ENCODE peak calls at places on chromosomes 6 and 20, in six cellular contexts. One of them, this sample, is unnamed.

GRCh38 chr20:4006640-4007039 is 8.7 kb downstream of the RNF24 start:
- DNase-seq in HCT116: no peak
- DNase-seq in left lung: no peak
- DNase-seq in aorta: peak; percentile 83
- DNase-seq in SJSA1: no peak
- DNase-seq in H1: no peak
- DNase-seq in this sample: peak; percentile 92

GRCh38 chr6:33704215-33704817 is 7.2 kb downstream of the UQCC2 start:
- DNase-seq in HCT116: no peak
- DNase-seq in left lung: no peak
- DNase-seq in aorta: no peak
- DNase-seq in SJSA1: no peak
- DNase-seq in H1: no peak
- DNase-seq in this sample: no peak

GRCh38 chr6:135383766-135384165 is 113.8 kb downstream of the AHI1 start:
- DNase-seq in HCT116: no peak
- DNase-seq in left lung: no peak
- DNase-seq in aorta: no peak
- DNase-seq in SJSA1: no peak
- DNase-seq in H1: no peak
- DNase-seq in this sample: no peak

GRCh38 chr20:25314497-25315417 is 66.9 kb downstream of the PYGB start:
- DNase-seq in HCT116: no peak
- DNase-seq in left lung: peak; percentile 62
- DNase-seq in aorta: peak; percentile 39
- DNase-seq in SJSA1: no peak
- DNase-seq in H1: no peak
- DNase-seq in this sample: no peak

GRCh38 chr6:46465294-46466165 is 25.7 kb downstream of the RCAN2 start:
- DNase-seq in HCT116: no peak
- DNase-seq in left lung: peak; percentile 37
- DNase-seq in aorta: no peak
- DNase-seq in SJSA1: peak; percentile 23
- DNase-seq in H1: no peak
- DNase-seq in this sample: no peak

GRCh38 chr6:11918021-11918738 is 93.9 kb upstream of the HIVEP1 start:
- DNase-seq in HCT116: no peak
- DNase-seq in left lung: no peak
- DNase-seq in aorta: no peak
- DNase-seq in SJSA1: peak; percentile 48
- DNase-seq in H1: no peak
- DNase-seq in this sample: no peak

GRCh38 chr6:147675281-147675680 is 166.8 kb downstream of the SAMD5 start:
- DNase-seq in HCT116: no peak
- DNase-seq in left lung: no peak
- DNase-seq in aorta: no peak
- DNase-seq in SJSA1: no peak
- DNase-seq in H1: no peak
- DNase-seq in this sample: no peak

GRCh38 chr6:166949533-166950442 is 6.6 kb downstream of the RNASET2 start:
- DNase-seq in HCT116: no peak
- DNase-seq in left lung: no peak
- DNase-seq in aorta: no peak
- DNase-seq in SJSA1: no peak
- DNase-seq in H1: no peak
- DNase-seq in this sample: no peak

GRCh38 chr6:151905854-151906253 is 98.4 kb downstream of the ESR1 start:
- DNase-seq in HCT116: no peak
- DNase-seq in left lung: no peak
- DNase-seq in aorta: no peak
- DNase-seq in SJSA1: no peak
- DNase-seq in H1: no peak
- DNase-seq in this sample: no peak

GRCh38 chr6:311679-312220 is 19.5 kb downstream of the DUSP22 start:
- DNase-seq in HCT116: no peak
- DNase-seq in left lung: no peak
- DNase-seq in aorta: no peak
- DNase-seq in SJSA1: no peak
- DNase-seq in H1: no peak
- DNase-seq in this sample: no peak

GRCh38 chr20:55488593-55488992 is 516.7 kb downstream of the CBLN4 start:
- DNase-seq in HCT116: no peak
- DNase-seq in left lung: no peak
- DNase-seq in aorta: no peak
- DNase-seq in SJSA1: no peak
- DNase-seq in H1: no peak
- DNase-seq in this sample: no peak

GRCh38 chr6:25297823-25298507 is 18.8 kb downstream of the CARMIL1 start:
- DNase-seq in HCT116: no peak
- DNase-seq in left lung: no peak
- DNase-seq in aorta: no peak
- DNase-seq in SJSA1: no peak
- DNase-seq in H1: no peak
- DNase-seq in this sample: no peak

GRCh38 chr6:81895511-81896185 is 143.2 kb upstream of the TENT5A start:
- DNase-seq in HCT116: no peak
- DNase-seq in left lung: no peak
- DNase-seq in aorta: no peak
- DNase-seq in SJSA1: peak; percentile 84
- DNase-seq in H1: no peak
- DNase-seq in this sample: no peak

GRCh38 chr6:39086294-39086693 is 28.7 kb downstream of the SAYSD1 start:
- DNase-seq in HCT116: no peak
- DNase-seq in left lung: no peak
- DNase-seq in aorta: no peak
- DNase-seq in SJSA1: no peak
- DNase-seq in H1: no peak
- DNase-seq in this sample: no peak

GRCh38 chr6:107823047-107823557 is 1.0 kb downstream of the SCML4 start:
- DNase-seq in HCT116: no peak
- DNase-seq in left lung: no peak
- DNase-seq in aorta: no peak
- DNase-seq in SJSA1: no peak
- DNase-seq in H1: no peak
- DNase-seq in this sample: no peak

GRCh38 chr6:43774776-43775583 is 5.0 kb downstream of the VEGFA start:
- DNase-seq in HCT116: no peak
- DNase-seq in left lung: peak; percentile 93
- DNase-seq in aorta: peak; percentile 75
- DNase-seq in SJSA1: peak; percentile 83
- DNase-seq in H1: no peak
- DNase-seq in this sample: peak; percentile 72

GRCh38 chr6:121510568-121511177 is 75.2 kb downstream of the GJA1 start:
- DNase-seq in HCT116: no peak
- DNase-seq in left lung: no peak
- DNase-seq in aorta: no peak
- DNase-seq in SJSA1: peak; percentile 58
- DNase-seq in H1: no peak
- DNase-seq in this sample: no peak

GRCh38 chr20:23235173-23236027 is 115.2 kb upstream of the NXT1 start:
- DNase-seq in HCT116: peak; percentile 52
- DNase-seq in left lung: peak; percentile 89
- DNase-seq in aorta: peak; percentile 84
- DNase-seq in SJSA1: no peak
- DNase-seq in H1: peak; percentile 39
- DNase-seq in this sample: peak; percentile 59

GRCh38 chr6:107386340-107386739 is 73.0 kb downstream of the PDSS2 start:
- DNase-seq in HCT116: no peak
- DNase-seq in left lung: no peak
- DNase-seq in aorta: no peak
- DNase-seq in SJSA1: no peak
- DNase-seq in H1: no peak
- DNase-seq in this sample: no peak

GRCh38 chr6:18122128-18123093 is at the start of gene NHLRC1:
- DNase-seq in HCT116: no peak
- DNase-seq in left lung: peak; percentile 95
- DNase-seq in aorta: peak; percentile 95
- DNase-seq in SJSA1: peak; percentile 67
- DNase-seq in H1: peak; percentile 70
- DNase-seq in this sample: peak; percentile 92

GRCh38 chr6:156164701-156165454 is 612.3 kb upstream of the ARID1B start:
- DNase-seq in HCT116: no peak
- DNase-seq in left lung: no peak
- DNase-seq in aorta: no peak
- DNase-seq in SJSA1: no peak
- DNase-seq in H1: no peak
- DNase-seq in this sample: no peak

GRCh38 chr6:32187009-32187709 is 2.8 kb downstream of the PBX2 start:
- DNase-seq in HCT116: no peak
- DNase-seq in left lung: no peak
- DNase-seq in aorta: no peak
- DNase-seq in SJSA1: no peak
- DNase-seq in H1: no peak
- DNase-seq in this sample: no peak

GRCh38 chr20:53040678-53041674 is 68.8 kb downstream of the TSHZ2 start:
- DNase-seq in HCT116: no peak
- DNase-seq in left lung: no peak
- DNase-seq in aorta: peak; percentile 54
- DNase-seq in SJSA1: no peak
- DNase-seq in H1: no peak
- DNase-seq in this sample: no peak

GRCh38 chr6:107313776-107314175 is 145.6 kb downstream of the PDSS2 start:
- DNase-seq in HCT116: no peak
- DNase-seq in left lung: no peak
- DNase-seq in aorta: no peak
- DNase-seq in SJSA1: no peak
- DNase-seq in H1: no peak
- DNase-seq in this sample: no peak

GRCh38 chr6:54805077-54805476 is 41.5 kb upstream of the FAM83B start:
- DNase-seq in HCT116: no peak
- DNase-seq in left lung: no peak
- DNase-seq in aorta: no peak
- DNase-seq in SJSA1: peak; percentile 37
- DNase-seq in H1: no peak
- DNase-seq in this sample: no peak

GRCh38 chr6:38517005-38517404 is 122.7 kb downstream of the BTBD9 start:
- DNase-seq in HCT116: no peak
- DNase-seq in left lung: no peak
- DNase-seq in aorta: no peak
- DNase-seq in SJSA1: no peak
- DNase-seq in H1: no peak
- DNase-seq in this sample: no peak

GRCh38 chr6:44386929-44387345 is 569 bp upstream of the CDC5L start:
- DNase-seq in HCT116: no peak
- DNase-seq in left lung: no peak
- DNase-seq in aorta: no peak
- DNase-seq in SJSA1: no peak
- DNase-seq in H1: no peak
- DNase-seq in this sample: no peak

GRCh38 chr6:131979515-131980337 is 28.6 kb upstream of the CCN2 start:
- DNase-seq in HCT116: no peak
- DNase-seq in left lung: no peak
- DNase-seq in aorta: no peak
- DNase-seq in SJSA1: peak; percentile 86
- DNase-seq in H1: no peak
- DNase-seq in this sample: no peak

GRCh38 chr6:131980338-131980790 is 29.2 kb upstream of the CCN2 start:
- DNase-seq in HCT116: no peak
- DNase-seq in left lung: no peak
- DNase-seq in aorta: no peak
- DNase-seq in SJSA1: no peak
- DNase-seq in H1: no peak
- DNase-seq in this sample: no peak

GRCh38 chr6:131976545-131977061 is 25.4 kb upstream of the CCN2 start:
- DNase-seq in HCT116: no peak
- DNase-seq in left lung: no peak
- DNase-seq in aorta: no peak
- DNase-seq in SJSA1: no peak
- DNase-seq in H1: no peak
- DNase-seq in this sample: peak; percentile 60

GRCh38 chr6:131980791-131981623 is 29.8 kb upstream of the CCN2 start:
- DNase-seq in HCT116: no peak
- DNase-seq in left lung: no peak
- DNase-seq in aorta: no peak
- DNase-seq in SJSA1: no peak
- DNase-seq in H1: no peak
- DNase-seq in this sample: peak; percentile 58

GRCh38 chr6:131978522-131978921 is 27.4 kb upstream of the CCN2 start:
- DNase-seq in HCT116: no peak
- DNase-seq in left lung: no peak
- DNase-seq in aorta: no peak
- DNase-seq in SJSA1: no peak
- DNase-seq in H1: no peak
- DNase-seq in this sample: no peak
- H3K4me1 ChIP-seq in HCT116: no peaks in the 10 kb centered on the region
- H3K4me1 ChIP-seq in left lung: no peaks in the 10 kb centered on the region
- H3K4me1 ChIP-seq in aorta: peaks cover 10% of the 10 kb centered on the region
- H3K4me1 ChIP-seq in SJSA1: peaks cover 44% of the 10 kb centered on the region
- H3K4me1 ChIP-seq in H1: no peaks in the 10 kb centered on the region
- H3K4me1 ChIP-seq in this sample: peaks cover 68% of the 10 kb centered on the region

DNA sequence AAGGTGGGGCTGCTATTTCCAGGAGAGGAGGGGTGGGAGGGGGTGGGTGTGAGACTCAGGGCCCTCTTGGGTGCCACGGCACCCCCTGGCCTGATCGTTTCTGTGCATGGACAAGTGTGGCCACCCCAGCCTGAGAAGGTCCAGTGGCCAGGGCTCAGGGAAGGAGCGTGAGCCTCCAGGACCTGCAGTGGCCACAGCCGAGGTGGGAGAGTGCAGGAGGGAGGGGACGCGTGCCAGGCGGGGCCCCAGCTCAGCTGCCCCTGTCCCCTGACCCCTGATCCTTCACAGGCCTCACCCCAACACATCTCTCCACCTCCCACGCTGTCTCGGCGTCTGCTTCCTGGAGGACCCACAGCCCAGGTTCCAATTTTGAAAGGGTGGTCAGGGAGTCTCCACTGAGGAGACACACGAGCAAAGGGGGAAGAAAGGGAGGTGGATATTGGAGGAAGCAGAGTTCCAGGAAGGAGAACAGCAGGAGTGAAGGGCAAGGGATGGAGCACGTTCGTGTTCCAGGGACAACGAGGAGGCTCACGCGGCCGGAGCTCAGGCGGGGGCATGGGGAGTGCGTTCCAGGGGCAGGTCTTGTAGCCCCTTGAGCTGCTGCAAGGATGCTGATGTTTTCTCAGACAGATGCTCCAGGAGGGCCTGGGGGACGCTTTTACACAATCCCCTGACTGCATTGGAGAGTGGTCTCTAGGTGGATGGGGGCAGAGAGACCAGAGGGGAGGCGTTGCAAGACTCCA is 4.2 kb upstream of the HRH3 start:
- DNase-seq in HCT116: no peak
- DNase-seq in left lung: peak; percentile 62
- DNase-seq in aorta: no peak
- DNase-seq in SJSA1: no peak
- DNase-seq in H1: no peak
- DNase-seq in this sample: no peak
- H3K27me3 ChIP-seq in HCT116: peaks cover 23% of the 10 kb centered on the region
- H3K27me3 ChIP-seq in left lung: peaks cover 27% of the 10 kb centered on the region
- H3K27me3 ChIP-seq in aorta: no peaks in the 10 kb centered on the region
- H3K27me3 ChIP-seq in SJSA1: peaks cover 81% of the 10 kb centered on the region
- H3K27me3 ChIP-seq in H1: peaks cover 31% of the 10 kb centered on the region
- H3K27me3 ChIP-seq in this sample: no peaks in the 10 kb centered on the region

GRCh38 chr6:56714273-56714672 is 71.6 kb upstream of the DST start:
- DNase-seq in HCT116: no peak
- DNase-seq in left lung: no peak
- DNase-seq in aorta: no peak
- DNase-seq in SJSA1: no peak
- DNase-seq in H1: no peak
- DNase-seq in this sample: no peak
- H3K27ac ChIP-seq in HCT116: peak overlapping the region; percentile 99
- H3K27ac ChIP-seq in left lung: peak overlapping the region; percentile 57
- H3K27ac ChIP-seq in aorta: peak overlapping the region; percentile 64
- H3K27ac ChIP-seq in SJSA1: peak overlapping the region; percentile 63
- H3K27ac ChIP-seq in H1: no peak overlapping the region
- H3K27ac ChIP-seq in this sample: no peak overlapping the region

GRCh38 chr20:33993800-33994623 is at the start of gene RALY:
- DNase-seq in HCT116: peak; percentile 24
- DNase-seq in left lung: peak; percentile 97
- DNase-seq in aorta: peak; percentile 92
- DNase-seq in SJSA1: peak; percentile 85
- DNase-seq in H1: peak; percentile 41
- DNase-seq in this sample: peak; percentile 85
- H3K4me1 ChIP-seq in HCT116: peaks cover 11% of the 10 kb centered on the region
- H3K4me1 ChIP-seq in left lung: peaks cover 30% of the 10 kb centered on the region
- H3K4me1 ChIP-seq in aorta: peaks cover 8% of the 10 kb centered on the region
- H3K4me1 ChIP-seq in SJSA1: peaks cover 24% of the 10 kb centered on the region
- H3K4me1 ChIP-seq in H1: peaks cover 11% of the 10 kb centered on the region
- H3K4me1 ChIP-seq in this sample: no peaks in the 10 kb centered on the region

This sample was measured in right lobe of liver.